ENCODE peak calls at places on chromosomes 4 and X, in seven cellular contexts. One of them, this sample, is unnamed.

GRCh38 chr4:145099653-145100052 is 1.5 kb downstream of the ABCE1 start:
- DNase-seq in HFFc6: no peak
- DNase-seq in effector memory CD8-positive, alpha-beta T cell: no peak
- DNase-seq in left ventricle myocardium inferior: no peak
- DNase-seq in DMS153: no peak
- DNase-seq in iPS-NIHi11: no peak
- DNase-seq in NK-92 treated with Interleukin-12 subunit alpha and Interleukin-12 subunit beta, amount 100 ng/mL, for 24 hours: no peak
- DNase-seq in this sample: no peak

GRCh38 chrX:130974323-130974722 is 71.3 kb upstream of the ENOX2 start:
- DNase-seq in HFFc6: peak
- DNase-seq in effector memory CD8-positive, alpha-beta T cell: no peak
- DNase-seq in left ventricle myocardium inferior: no peak
- DNase-seq in DMS153: no peak
- DNase-seq in iPS-NIHi11: no peak
- DNase-seq in NK-92 treated with Interleukin-12 subunit alpha and Interleukin-12 subunit beta, amount 100 ng/mL, for 24 hours: no peak
- DNase-seq in this sample: no peak

GRCh38 chr4:16812041-16812440 is 86.4 kb downstream of the LDB2 start:
- DNase-seq in HFFc6: no peak
- DNase-seq in effector memory CD8-positive, alpha-beta T cell: no peak
- DNase-seq in left ventricle myocardium inferior: no peak
- DNase-seq in DMS153: no peak
- DNase-seq in iPS-NIHi11: no peak
- DNase-seq in NK-92 treated with Interleukin-12 subunit alpha and Interleukin-12 subunit beta, amount 100 ng/mL, for 24 hours: no peak
- DNase-seq in this sample: no peak

GRCh38 chr4:95637047-95637600 is 88.4 kb upstream of the UNC5C start:
- DNase-seq in HFFc6: no peak
- DNase-seq in effector memory CD8-positive, alpha-beta T cell: no peak
- DNase-seq in left ventricle myocardium inferior: no peak
- DNase-seq in DMS153: peak
- DNase-seq in iPS-NIHi11: peak
- DNase-seq in NK-92 treated with Interleukin-12 subunit alpha and Interleukin-12 subunit beta, amount 100 ng/mL, for 24 hours: no peak
- DNase-seq in this sample: peak

GRCh38 chr4:45063701-45064100 is 337.3 kb upstream of the GNPDA2 start:
- DNase-seq in HFFc6: no peak
- DNase-seq in effector memory CD8-positive, alpha-beta T cell: no peak
- DNase-seq in left ventricle myocardium inferior: no peak
- DNase-seq in DMS153: no peak
- DNase-seq in iPS-NIHi11: no peak
- DNase-seq in NK-92 treated with Interleukin-12 subunit alpha and Interleukin-12 subunit beta, amount 100 ng/mL, for 24 hours: no peak
- DNase-seq in this sample: no peak

GRCh38 chrX:13398839-13399238 is 79.0 kb upstream of the ATXN3L start:
- DNase-seq in HFFc6: no peak
- DNase-seq in effector memory CD8-positive, alpha-beta T cell: no peak
- DNase-seq in left ventricle myocardium inferior: no peak
- DNase-seq in DMS153: no peak
- DNase-seq in iPS-NIHi11: no peak
- DNase-seq in NK-92 treated with Interleukin-12 subunit alpha and Interleukin-12 subunit beta, amount 100 ng/mL, for 24 hours: no peak
- DNase-seq in this sample: no peak

GRCh38 chr4:113394730-113395530 is 345.5 kb downstream of the ANK2 start:
- DNase-seq in HFFc6: peak
- DNase-seq in effector memory CD8-positive, alpha-beta T cell: peak
- DNase-seq in left ventricle myocardium inferior: no peak
- DNase-seq in DMS153: peak
- DNase-seq in iPS-NIHi11: peak
- DNase-seq in NK-92 treated with Interleukin-12 subunit alpha and Interleukin-12 subunit beta, amount 100 ng/mL, for 24 hours: peak
- DNase-seq in this sample: peak

GRCh38 chr4:183318656-183319055 is 1.4 kb downstream of the CLDN22 start:
- DNase-seq in HFFc6: no peak
- DNase-seq in effector memory CD8-positive, alpha-beta T cell: no peak
- DNase-seq in left ventricle myocardium inferior: no peak
- DNase-seq in DMS153: no peak
- DNase-seq in iPS-NIHi11: no peak
- DNase-seq in NK-92 treated with Interleukin-12 subunit alpha and Interleukin-12 subunit beta, amount 100 ng/mL, for 24 hours: peak
- DNase-seq in this sample: no peak

GRCh38 chrX:9942086-9942485 is 25.1 kb upstream of the CLDN34 start:
- DNase-seq in HFFc6: no peak
- DNase-seq in effector memory CD8-positive, alpha-beta T cell: peak
- DNase-seq in left ventricle myocardium inferior: no peak
- DNase-seq in DMS153: no peak
- DNase-seq in iPS-NIHi11: no peak
- DNase-seq in NK-92 treated with Interleukin-12 subunit alpha and Interleukin-12 subunit beta, amount 100 ng/mL, for 24 hours: peak
- DNase-seq in this sample: no peak

GRCh38 chrX:134180566-134180965 is 56.4 kb upstream of the CCDC160 start:
- DNase-seq in HFFc6: no peak
- DNase-seq in effector memory CD8-positive, alpha-beta T cell: no peak
- DNase-seq in left ventricle myocardium inferior: no peak
- DNase-seq in DMS153: no peak
- DNase-seq in iPS-NIHi11: no peak
- DNase-seq in NK-92 treated with Interleukin-12 subunit alpha and Interleukin-12 subunit beta, amount 100 ng/mL, for 24 hours: no peak
- DNase-seq in this sample: no peak

GRCh38 chr4:82776925-82777542 is 21.6 kb downstream of the SCD5 start:
- DNase-seq in HFFc6: peak
- DNase-seq in effector memory CD8-positive, alpha-beta T cell: no peak
- DNase-seq in left ventricle myocardium inferior: no peak
- DNase-seq in DMS153: no peak
- DNase-seq in iPS-NIHi11: no peak
- DNase-seq in NK-92 treated with Interleukin-12 subunit alpha and Interleukin-12 subunit beta, amount 100 ng/mL, for 24 hours: no peak
- DNase-seq in this sample: no peak